ENCODE peak calls at places on chromosomes 5 and 9, in nine cellular contexts. C, O, U, B, V, N, Y, H and J are unnamed samples. For H3K9me3, the result is how much of the 10 kb centered on the place peaks cover.

GRCh38 chr9:136485049-136485647 is 2.3 kb upstream of the SEC16A start:
- DNase-seq in B (peak), N (peak), U (peak), H (peak), Y (peak), V (peak), O (peak), C (peak), J (peak)

GRCh38 chr5:61330879-61331406 is 1.1 kb upstream of the ZSWIM6 start:
- DNase-seq in H (peak), C (peak), N (peak), O (no peak), Y (peak), B (peak), U (peak), V (peak), J (peak)

GRCh38 chr5:100777680-100778281 is 125.3 kb downstream of the ST8SIA4 start:
- DNase-seq in V (peak), U (no peak), Y (no peak), O (peak), N (no peak), C (no peak), B (no peak), H (no peak), J (peak)

GRCh38 chr5:96699186-96699820 is 37.1 kb downstream of the CAST start:
- DNase-seq in U (peak), H (no peak), V (peak), B (no peak), N (no peak), Y (no peak), O (no peak), C (no peak), J (no peak)

GRCh38 chr9:36820392-36820861 is 213.6 kb downstream of the PAX5 start:
- DNase-seq in V (no peak), C (no peak), Y (no peak), N (no peak), H (no peak), B (peak), O (no peak), U (no peak), J (no peak)

GRCh38 chr9:127244609-127245601 is 19.7 kb upstream of the GARNL3 start:
- DNase-seq in V (peak), Y (peak), H (peak), O (peak), C (peak), N (peak), B (peak), U (peak), J (peak)

GRCh38 chr9:86185872-86186271 is 73.6 kb downstream of the C9orf153 start:
- DNase-seq in V (peak), H (no peak), N (no peak), B (no peak), U (no peak), O (no peak), Y (no peak), C (no peak), J (no peak)

GRCh38 chr9:36136894-36137391 is 410 bp downstream of the GLIPR2 start:
- DNase-seq in C (no peak), Y (no peak), U (peak), N (no peak), H (no peak), O (no peak), B (no peak), V (no peak), J (no peak)

GRCh38 chr5:133841831-133842750 is 126.3 kb downstream of the C5orf15 start:
- DNase-seq in V (no peak), Y (no peak), H (no peak), O (no peak), N (no peak), C (no peak), U (no peak), B (peak), J (no peak)

GRCh38 chr5:74132485-74132884 is 506.5 kb downstream of the ARHGEF28 start:
- DNase-seq in V (no peak), H (no peak), N (no peak), Y (no peak), O (no peak), U (no peak), B (no peak), C (no peak), J (no peak)

GRCh38 chr5:76500633-76501393 is 97.7 kb downstream of the IQGAP2 start:
- DNase-seq in Y (no peak), B (no peak), C (no peak), H (no peak), N (no peak), V (peak), O (no peak), U (no peak), J (no peak)

GRCh38 chr9:20658677-20659473 is 25.2 kb upstream of the FOCAD start:
- DNase-seq in V (no peak), Y (no peak), O (no peak), C (no peak), H (no peak), U (peak), N (no peak), B (no peak), J (no peak)

GRCh38 chr5:169164481-169164925 is 136.4 kb downstream of the SLIT3 start:
- DNase-seq in H (no peak), Y (peak), V (no peak), U (peak), B (no peak), C (no peak), N (no peak), O (no peak), J (no peak)

GRCh38 chr9:131943397-131943796 is 136.3 kb downstream of the MED27 start:
- DNase-seq in N (no peak), B (no peak), H (no peak), U (no peak), Y (peak), C (no peak), V (no peak), O (no peak), J (no peak)

GRCh38 chr5:1134478-1134877 is 22.6 kb upstream of the SLC12A7 start:
- DNase-seq in Y (no peak), O (no peak), V (no peak), H (no peak), U (no peak), B (no peak), C (no peak), N (no peak), J (no peak)
- TF ChIP-seq CTCF in Y (no peak), O (no peak), V (no peak), H (no peak), U (peak), B (no peak), C (no peak), N (no peak), J (no peak)

GRCh38 chr9:135137398-135137832 is 49.9 kb downstream of the OLFM1 start:
- DNase-seq in H (no peak), C (no peak), B (no peak), V (no peak), Y (no peak), N (peak), O (no peak), U (peak), J (no peak)

GRCh38 chr9:135136991-135137390 is 49.5 kb downstream of the OLFM1 start:
- DNase-seq in Y (no peak), C (no peak), O (no peak), U (peak), V (no peak), B (no peak), H (no peak), N (peak), J (no peak)

GRCh38 chr9:135138078-135138855 is 50.8 kb downstream of the OLFM1 start:
- DNase-seq in O (no peak), N (peak), Y (no peak), C (no peak), H (no peak), U (no peak), B (peak), V (no peak), J (no peak)

GRCh38 chr9:135141183-135141774 is 53.8 kb downstream of the OLFM1 start:
- DNase-seq in U (no peak), O (no peak), N (no peak), C (no peak), Y (no peak), V (no peak), B (no peak), H (no peak), J (no peak)

GRCh38 chr9:135139366-135139965 is 52.0 kb downstream of the OLFM1 start:
- DNase-seq in U (no peak), C (no peak), V (no peak), O (no peak), N (no peak), H (no peak), Y (no peak), B (no peak), J (no peak)
- H3K9me3 ChIP-seq in U (under half), C (under half), V (under half), O (under half), N (under half), H (under half), Y (under half), B (under half), J (under half)

GRCh38 chr9:37969130-37969529 is 65.2 kb upstream of the SLC25A51 start:
- DNase-seq in Y (no peak), H (no peak), O (no peak), N (no peak), B (peak), U (no peak), C (no peak), V (peak), J (peak)
- TF ChIP-seq CTCF in Y (no peak), H (no peak), O (no peak), N (no peak), B (no peak), U (no peak), C (no peak), V (no peak), J (no peak)

GRCh38 chr9:71878327-71879274 is 32.4 kb downstream of the ABHD17B start:
- DNase-seq in N (no peak), C (no peak), H (no peak), V (no peak), B (no peak), U (no peak), O (no peak), Y (no peak), J (no peak)
- H3K9me3 ChIP-seq in N (under half), C (under half), H (under half), V (under half), B (under half), U (under half), O (under half), Y (under half), J (under half)

DNA sequence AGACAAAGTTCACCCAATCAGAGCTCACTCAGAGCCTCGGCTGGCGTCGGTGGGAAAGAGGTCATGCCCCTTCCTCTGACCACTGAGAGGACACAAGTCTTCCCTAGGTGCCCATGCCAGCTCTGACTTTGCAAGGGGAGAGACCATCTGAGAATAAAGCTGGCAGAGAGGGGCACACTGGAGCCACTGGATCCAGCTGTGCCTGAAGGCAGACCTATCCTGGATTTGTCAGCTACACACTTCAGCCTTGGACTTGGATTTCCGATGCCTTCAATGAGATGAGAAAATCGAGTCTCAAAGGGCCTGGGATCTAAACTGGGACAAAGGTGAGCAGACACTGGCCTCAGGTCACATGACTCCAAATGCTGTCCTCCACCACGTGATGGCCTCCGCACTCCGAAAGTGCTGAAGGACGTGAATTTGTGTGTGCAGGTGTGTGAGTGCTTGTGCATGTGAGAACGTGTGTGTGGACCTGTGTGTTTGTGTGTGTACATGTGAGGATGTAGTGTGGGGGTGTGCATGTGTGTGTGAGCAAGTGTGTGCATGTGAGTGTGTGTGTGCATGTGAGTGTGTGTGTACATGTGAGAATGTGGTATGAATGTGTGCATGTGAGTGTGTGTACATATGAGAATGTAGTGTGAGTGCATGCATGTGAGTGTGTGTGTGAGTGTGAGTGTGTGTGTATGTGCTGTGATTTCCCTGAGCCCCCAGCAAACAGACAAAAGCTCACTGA is 37.9 kb downstream of the BARX1 start:
- DNase-seq in V (no peak), O (no peak), C (no peak), H (no peak), N (no peak), Y (no peak), U (no peak), B (no peak), J (no peak)
- TF ChIP-seq CTCF in V (no peak), O (no peak), C (no peak), H (no peak), N (no peak), Y (no peak), U (no peak), B (no peak), J (no peak)

GRCh38 chr5:2515180-2515809 is 236.2 kb downstream of the IRX2 start:
- DNase-seq in U (peak), H (no peak), C (no peak), V (no peak), O (no peak), Y (no peak), B (no peak), N (no peak), J (no peak)
- H3K9me3 ChIP-seq in U (under half), H (under half), C (under half), V (half or more), O (under half), Y (under half), B (under half), N (under half), J (under half)

GRCh38 chr5:151219789-151220188 is 4.1 kb downstream of the CCDC69 start:
- DNase-seq in H (no peak), Y (no peak), U (no peak), C (no peak), B (no peak), N (no peak), O (no peak), V (no peak), J (no peak)
- TF ChIP-seq CTCF in H (no peak), Y (no peak), U (peak), C (no peak), B (peak), N (no peak), O (no peak), V (peak), J (no peak)

DNA sequence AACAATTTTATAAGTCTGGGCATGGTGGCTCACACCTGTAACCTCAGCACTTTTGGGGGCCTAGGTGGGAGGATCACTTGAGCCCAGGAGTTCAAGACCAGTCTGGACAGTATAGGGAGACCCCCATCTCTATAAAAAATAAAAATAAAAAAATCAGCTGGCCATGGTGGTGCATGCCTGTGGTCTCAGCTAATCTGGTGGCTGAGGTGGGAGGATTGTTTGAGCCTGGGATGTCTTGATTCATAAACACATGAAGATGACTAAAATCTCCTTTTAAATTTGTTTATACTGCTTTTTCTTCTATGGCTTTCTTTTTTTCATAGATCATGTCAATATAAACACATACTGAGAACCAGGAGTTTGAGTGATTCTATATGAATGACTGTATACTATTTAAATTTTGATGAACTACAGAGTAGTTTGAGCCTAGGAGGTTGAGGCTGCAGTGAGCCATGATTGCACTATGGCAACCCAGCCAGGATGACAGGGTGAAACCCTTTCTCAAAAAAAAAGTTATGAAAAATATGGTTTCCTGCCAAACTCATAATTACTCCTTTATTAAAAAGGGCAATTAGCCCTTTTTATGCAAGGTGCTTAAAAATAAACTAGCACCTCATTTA is 14.2 kb downstream of the RIC1 start:
- DNase-seq in U (no peak), V (peak), O (no peak), N (no peak), H (no peak), C (no peak), B (no peak), Y (no peak), J (no peak)
- H3K9me3 ChIP-seq in U (under half), V (under half), O (under half), N (under half), H (under half), C (under half), B (under half), Y (under half), J (under half)